ENCODE peak calls at places on chromosomes 3 and 15, in nine cellular contexts. M, F, J, O, R, T, I, K and U are unnamed samples.

GRCh38 chr3:100423611-100424010 is 22.3 kb downstream of the LNP1 start:
- DNase-seq in M (no peak), T (no peak), F (no peak), J (no peak), R (no peak), O (no peak), I (no peak), K (no peak), U (no peak)

GRCh38 chr15:73295630-73296286 is 73.0 kb downstream of the HCN4 start:
- DNase-seq in T (no peak), O (peak; percentile 49), M (no peak), F (peak; percentile 42), K (no peak), I (no peak), J (no peak), R (no peak), U (peak; percentile 66)

GRCh38 chr3:114411811-114412803 is 118.3 kb downstream of the TIGIT start:
- DNase-seq in T (no peak), K (peak; percentile 1), R (no peak), F (peak; percentile 89), M (no peak), J (peak; percentile 65), O (peak; percentile 25), I (no peak), U (no peak)

GRCh38 chr3:108488631-108489030 is 21.8 kb downstream of the MYH15 start:
- DNase-seq in J (no peak), K (no peak), F (peak; percentile 63), O (no peak), R (no peak), M (no peak), I (no peak), T (no peak), U (no peak)

GRCh38 chr15:67783303-67783702 is 42.0 kb upstream of the SKOR1 start:
- DNase-seq in I (no peak), T (no peak), M (no peak), R (no peak), J (no peak), K (peak; percentile 25), F (no peak), O (no peak), U (no peak)

GRCh38 chr15:72685301-72685924 is 569 bp downstream of the HIGD2B start:
- DNase-seq in R (no peak), I (no peak), J (no peak), T (no peak), O (peak; percentile 3), K (no peak), F (no peak), M (no peak), U (no peak)

GRCh38 chr15:77782691-77783090 is 150.0 kb upstream of the LINGO1 start:
- DNase-seq in M (no peak), T (no peak), R (peak; percentile 12), K (no peak), O (no peak), J (no peak), I (no peak), F (no peak), U (no peak)

GRCh38 chr15:72521682-72522081 is 47.6 kb downstream of the ARIH1 start:
- DNase-seq in F (peak; percentile 38), J (no peak), M (no peak), R (no peak), I (no peak), T (no peak), K (no peak), O (no peak), U (no peak)

GRCh38 chr15:98421419-98422085 is 226.8 kb upstream of the IGF1R start:
- DNase-seq in M (peak; percentile 84), J (peak; percentile 10), I (peak; percentile 51), O (peak; percentile 84), F (peak; percentile 76), R (peak; percentile 88), T (peak; percentile 25), K (peak; percentile 29), U (peak; percentile 96)

GRCh38 chr3:55367396-55367795 is 119.7 kb downstream of the WNT5A start:
- DNase-seq in F (no peak), J (no peak), I (no peak), T (no peak), M (no peak), K (no peak), O (no peak), R (no peak), U (no peak)

GRCh38 chr15:81256916-81257315 is 60.2 kb downstream of the IL16 start:
- DNase-seq in M (no peak), K (no peak), R (no peak), J (peak; percentile 32), O (peak; percentile 41), F (peak; percentile 72), T (no peak), I (no peak), U (no peak)

GRCh38 chr3:51955893-51956770 is 951 bp downstream of the GPR62 start:
- DNase-seq in J (no peak), I (no peak), F (peak; percentile 78), R (peak; percentile 88), O (peak; percentile 77), T (peak; percentile 56), M (peak; percentile 86), K (no peak), U (peak; percentile 92)

GRCh38 chr15:91099616-91100560 is at the start of gene SV2B:
- DNase-seq in O (peak; percentile 47), I (peak; percentile 61), F (peak; percentile 53), R (peak; percentile 70), K (peak; percentile 5), T (peak; percentile 62), J (no peak), M (peak; percentile 65), U (peak; percentile 88)

GRCh38 chr15:42215854-42216829 is 8.0 kb upstream of the VPS39 start:
- DNase-seq in I (no peak), F (no peak), K (no peak), O (no peak), T (no peak), J (no peak), M (no peak), R (no peak), U (no peak)

GRCh38 chr15:74196175-74196574 is 6.4 kb downstream of the STRA6 start:
- DNase-seq in J (peak; percentile 77), R (peak; percentile 80), I (peak; percentile 51), O (peak; percentile 88), M (no peak), K (no peak), T (no peak), F (peak; percentile 90), U (no peak)

GRCh38 chr3:2156244-2156847 is 57.7 kb downstream of the CNTN4 start:
- DNase-seq in T (no peak), F (no peak), K (no peak), R (no peak), M (peak; percentile 78), I (no peak), J (no peak), O (peak; percentile 55), U (peak; percentile 22)

GRCh38 chr3:190984502-190985244 is 122.2 kb upstream of the GMNC start:
- DNase-seq in M (no peak), I (no peak), O (no peak), J (no peak), T (no peak), F (no peak), R (no peak), K (no peak), U (no peak)

GRCh38 chr3:4411236-4411635 is 55.8 kb downstream of the SUMF1 start:
- DNase-seq in J (no peak), F (no peak), I (no peak), K (no peak), T (no peak), M (no peak), O (no peak), R (no peak), U (no peak)

GRCh38 chr3:172040976-172041963 is 1.9 kb downstream of the FNDC3B start:
- DNase-seq in J (no peak), R (no peak), I (no peak), O (peak; percentile 46), M (no peak), T (no peak), K (no peak), F (peak; percentile 67), U (no peak)

GRCh38 chr15:66802087-66803001 is 100.3 kb downstream of the SMAD6 start:
- DNase-seq in M (no peak), K (no peak), O (peak; percentile 63), I (no peak), F (peak; percentile 71), T (no peak), J (no peak), R (no peak), U (no peak)

GRCh38 chr3:185559706-185560090 is 7.3 kb upstream of the LIPH start:
- DNase-seq in T (no peak), O (no peak), R (no peak), K (no peak), M (no peak), J (no peak), I (no peak), F (no peak), U (no peak)

GRCh38 chr3:12841970-12842328 is 584 bp upstream of the RPL32 start:
- DNase-seq in M (no peak), O (no peak), I (no peak), K (no peak), J (no peak), F (no peak), R (no peak), T (no peak), U (no peak)

GRCh38 chr15:70741107-70741511 is 22.2 kb downstream of the UACA start:
- DNase-seq in K (no peak), I (no peak), O (peak; percentile 65), T (no peak), M (no peak), J (peak; percentile 31), R (peak; percentile 60), F (peak; percentile 90), U (no peak)

GRCh38 chr3:51389423-51390183 is 1.5 kb upstream of the RBM15B start:
- DNase-seq in R (peak; percentile 69), F (peak; percentile 69), J (no peak), I (peak; percentile 32), K (no peak), M (peak; percentile 76), O (peak; percentile 78), T (peak; percentile 16), U (peak; percentile 62)

GRCh38 chr15:89514186-89514585 is 17.8 kb upstream of the RHCG start:
- DNase-seq in O (no peak), F (no peak), R (no peak), I (no peak), J (no peak), K (no peak), T (no peak), M (no peak), U (no peak)

GRCh38 chr3:21894459-21895083 is 143.6 kb upstream of the ZNF385D start:
- DNase-seq in M (no peak), J (no peak), F (peak; percentile 69), R (no peak), I (no peak), K (no peak), T (no peak), O (peak; percentile 20), U (no peak)

GRCh38 chr3:25474000-25474399 is 45.9 kb downstream of the RARB start:
- DNase-seq in T (no peak), I (no peak), R (no peak), J (no peak), O (no peak), K (no peak), M (no peak), F (no peak), U (no peak)

GRCh38 chr15:51218249-51218648 is 120.1 kb downstream of the CYP19A1 start:
- DNase-seq in O (no peak), R (no peak), I (no peak), T (no peak), M (no peak), J (no peak), K (no peak), F (no peak), U (no peak)

GRCh38 chr3:158471639-158472294 is 99.2 kb upstream of the MLF1 start:
- DNase-seq in T (no peak), O (peak; percentile 58), J (peak; percentile 24), F (peak; percentile 91), R (no peak), M (no peak), I (no peak), K (no peak), U (no peak)